ENCODE peak calls at places on chromosomes 13 and 19, in four cellular contexts. One of them, this sample, is unnamed.

GRCh38 chr19:36257512-36257876 is 42.6 kb downstream of the ZNF146 start:
- DNase-seq in AG04450: no peak
- DNase-seq in heart right ventricle: peak
- DNase-seq in CD4-positive, alpha-beta T cell: no peak
- DNase-seq in this sample: no peak

GRCh38 chr13:42396501-42396900 is 124.5 kb downstream of the AKAP11 start:
- DNase-seq in heart right ventricle: no peak
- DNase-seq in CD4-positive, alpha-beta T cell: peak
- DNase-seq in AG04450: no peak
- DNase-seq in this sample: no peak

GRCh38 chr13:48559638-48560320 is 26.9 kb upstream of the RCBTB2 start:
- DNase-seq in CD4-positive, alpha-beta T cell: no peak
- DNase-seq in AG04450: no peak
- DNase-seq in heart right ventricle: no peak
- DNase-seq in this sample: no peak

GRCh38 chr13:79880820-79881219 is 399.9 kb downstream of the NDFIP2 start:
- DNase-seq in CD4-positive, alpha-beta T cell: no peak
- DNase-seq in heart right ventricle: no peak
- DNase-seq in AG04450: no peak
- DNase-seq in this sample: no peak

GRCh38 chr19:20051841-20052768 is 12.8 kb upstream of the ZNF682 start:
- DNase-seq in CD4-positive, alpha-beta T cell: peak
- DNase-seq in AG04450: peak
- DNase-seq in heart right ventricle: peak
- DNase-seq in this sample: peak

GRCh38 chr19:14961956-14962685 is 17.5 kb downstream of the SLC1A6 start:
- DNase-seq in AG04450: no peak
- DNase-seq in heart right ventricle: no peak
- DNase-seq in CD4-positive, alpha-beta T cell: no peak
- DNase-seq in this sample: no peak

GRCh38 chr19:1837625-1838105 is 10.6 kb downstream of the REXO1 start:
- DNase-seq in CD4-positive, alpha-beta T cell: peak
- DNase-seq in heart right ventricle: no peak
- DNase-seq in AG04450: no peak
- DNase-seq in this sample: no peak

GRCh38 chr19:45785097-45785496 is 2.8 kb upstream of the DMPK start:
- DNase-seq in CD4-positive, alpha-beta T cell: no peak
- DNase-seq in heart right ventricle: no peak
- DNase-seq in AG04450: no peak
- DNase-seq in this sample: no peak

GRCh38 chr13:25729201-25729600 is 322.6 kb downstream of the SHISA2 start:
- DNase-seq in heart right ventricle: no peak
- DNase-seq in AG04450: no peak
- DNase-seq in CD4-positive, alpha-beta T cell: no peak
- DNase-seq in this sample: no peak

GRCh38 chr13:32676242-32676641 is 90.0 kb downstream of the PDS5B start:
- DNase-seq in AG04450: no peak
- DNase-seq in heart right ventricle: no peak
- DNase-seq in CD4-positive, alpha-beta T cell: no peak
- DNase-seq in this sample: no peak

GRCh38 chr13:95267662-95268369 is 33.4 kb downstream of the ABCC4 start:
- DNase-seq in CD4-positive, alpha-beta T cell: no peak
- DNase-seq in AG04450: peak
- DNase-seq in heart right ventricle: no peak
- DNase-seq in this sample: no peak
- H3K27ac ChIP-seq in CD4-positive, alpha-beta T cell: no peak
- H3K27ac ChIP-seq in AG04450: peak
- H3K27ac ChIP-seq in heart right ventricle: no peak
- H3K27ac ChIP-seq in this sample: peak

DNA sequence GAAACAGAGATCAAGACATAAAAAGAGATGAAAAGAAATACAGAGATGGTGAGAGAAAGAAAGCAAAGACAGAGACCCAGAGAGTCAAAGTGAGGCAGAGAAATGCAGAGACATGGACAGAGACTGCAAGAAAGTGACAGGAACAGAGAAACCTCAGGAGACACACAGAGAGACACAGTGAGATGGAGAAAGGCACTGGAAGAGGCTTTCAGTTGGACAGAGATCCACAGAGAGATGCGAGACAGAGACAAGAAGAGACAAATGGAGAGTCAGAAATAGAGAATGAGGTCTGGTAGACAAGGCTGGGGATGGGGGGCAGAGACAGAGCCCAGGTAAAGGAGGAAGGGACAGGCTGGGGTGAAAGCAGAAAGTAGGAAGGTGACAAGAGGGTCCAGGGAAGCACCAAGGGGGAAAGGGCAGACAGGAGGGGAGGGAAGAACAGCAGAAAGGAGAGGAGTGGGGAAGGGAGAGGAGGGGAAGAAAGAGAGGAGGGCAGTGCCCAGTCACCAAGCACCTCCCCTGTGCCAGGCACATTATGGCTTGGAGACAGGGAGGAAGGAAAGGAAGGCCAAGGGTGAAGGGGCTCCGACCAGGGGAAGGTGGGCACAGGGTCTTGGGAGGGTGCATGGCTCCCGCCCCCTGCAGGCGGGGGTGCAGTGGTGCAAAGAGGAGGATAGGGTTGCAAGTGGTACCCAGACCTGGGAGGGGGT is 38.5 kb downstream of the DEDD2 start:
- DNase-seq in AG04450: no peak
- DNase-seq in CD4-positive, alpha-beta T cell: no peak
- DNase-seq in heart right ventricle: no peak
- DNase-seq in this sample: no peak
- TF ChIP-seq CTCF in AG04450: peak
- TF ChIP-seq CTCF in CD4-positive, alpha-beta T cell: peak
- TF ChIP-seq CTCF in heart right ventricle: peak
- TF ChIP-seq CTCF in this sample: no peak

GRCh38 chr19:42006569-42006968 is 12.5 kb upstream of the ATP1A3 start:
- DNase-seq in CD4-positive, alpha-beta T cell: no peak
- DNase-seq in heart right ventricle: no peak
- DNase-seq in AG04450: no peak
- DNase-seq in this sample: no peak

GRCh38 chr19:41999071-41999877 is 5.2 kb upstream of the ATP1A3 start:
- DNase-seq in CD4-positive, alpha-beta T cell: peak
- DNase-seq in heart right ventricle: no peak
- DNase-seq in AG04450: no peak
- DNase-seq in this sample: no peak

GRCh38 chr19:42005504-42005903 is 11.5 kb upstream of the ATP1A3 start:
- DNase-seq in heart right ventricle: no peak
- DNase-seq in AG04450: no peak
- DNase-seq in CD4-positive, alpha-beta T cell: no peak
- DNase-seq in this sample: no peak

GRCh38 chr19:41999878-42000208 is 5.8 kb upstream of the ATP1A3 start:
- DNase-seq in heart right ventricle: no peak
- DNase-seq in AG04450: no peak
- DNase-seq in CD4-positive, alpha-beta T cell: no peak
- DNase-seq in this sample: no peak

DNA sequence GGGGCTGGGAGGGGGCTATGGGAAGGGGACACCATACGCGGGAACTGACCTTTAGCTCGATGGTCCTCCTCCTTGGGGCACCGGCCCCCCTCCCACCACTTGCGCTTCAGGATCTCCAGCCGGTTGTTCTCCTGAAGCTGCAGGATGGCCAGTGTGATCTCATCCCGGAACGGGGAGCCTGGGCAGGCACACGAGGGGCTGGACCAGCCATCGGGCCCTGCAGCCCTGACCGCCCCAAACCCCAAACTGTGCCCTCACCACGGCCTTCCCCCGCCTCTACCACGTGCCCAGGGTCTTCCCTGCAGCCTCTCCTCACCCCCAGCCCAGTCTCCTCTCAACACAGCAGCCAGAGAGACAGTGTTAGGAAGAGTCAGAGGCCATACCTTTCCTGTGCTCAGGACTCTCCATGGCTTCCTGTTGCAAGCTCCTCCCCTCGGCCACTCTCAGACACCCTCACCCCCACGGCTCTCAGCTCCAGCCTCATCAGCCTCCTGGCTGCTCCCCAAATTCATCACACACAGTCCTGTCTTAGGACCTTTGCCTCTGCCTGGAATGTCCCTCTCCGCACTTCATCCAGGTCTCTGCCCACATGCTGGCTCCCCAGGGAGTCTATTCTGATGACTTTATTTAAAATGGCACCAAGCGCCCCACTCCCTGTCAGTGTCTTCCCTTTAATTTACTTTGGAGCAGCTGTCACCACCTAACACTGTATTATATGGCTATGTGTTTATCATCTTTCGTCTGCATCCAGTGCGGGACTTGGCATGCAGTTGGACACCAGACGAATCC is 9.7 kb upstream of the ATP1A3 start:
- DNase-seq in heart right ventricle: no peak
- DNase-seq in CD4-positive, alpha-beta T cell: no peak
- DNase-seq in AG04450: no peak
- DNase-seq in this sample: no peak
- H3K27ac ChIP-seq in heart right ventricle: no peak
- H3K27ac ChIP-seq in CD4-positive, alpha-beta T cell: no peak
- H3K27ac ChIP-seq in AG04450: no peak
- H3K27ac ChIP-seq in this sample: no peak

DNA sequence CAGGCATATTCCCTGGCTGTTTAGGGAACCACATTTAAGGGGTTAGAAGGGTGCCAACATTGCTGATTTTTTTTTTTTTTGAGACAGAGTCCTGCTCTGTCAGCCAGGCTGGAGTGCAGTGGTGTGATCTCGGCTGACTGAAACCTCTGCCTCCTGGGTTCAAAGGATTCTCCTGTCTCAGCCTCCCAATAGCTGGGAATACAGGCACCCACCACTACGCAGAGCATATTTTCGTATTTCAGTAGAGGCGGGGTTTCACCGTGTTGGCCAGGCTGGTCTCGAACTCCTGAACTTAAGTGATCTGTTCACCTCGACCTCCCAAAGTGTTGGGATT is 7.8 kb upstream of the CRX start:
- DNase-seq in AG04450: no peak
- DNase-seq in CD4-positive, alpha-beta T cell: no peak
- DNase-seq in heart right ventricle: no peak
- DNase-seq in this sample: no peak
- TF ChIP-seq CTCF in AG04450: no peak
- TF ChIP-seq CTCF in CD4-positive, alpha-beta T cell: no peak
- TF ChIP-seq CTCF in heart right ventricle: no peak
- TF ChIP-seq CTCF in this sample: peak

GRCh38 chr13:29901714-29902631 is 51.6 kb upstream of the UBL3 start:
- DNase-seq in CD4-positive, alpha-beta T cell: peak
- DNase-seq in AG04450: peak
- DNase-seq in heart right ventricle: no peak
- DNase-seq in this sample: peak
- H3K27ac ChIP-seq in CD4-positive, alpha-beta T cell: no peak
- H3K27ac ChIP-seq in AG04450: peak
- H3K27ac ChIP-seq in heart right ventricle: no peak
- H3K27ac ChIP-seq in this sample: peak

DNA sequence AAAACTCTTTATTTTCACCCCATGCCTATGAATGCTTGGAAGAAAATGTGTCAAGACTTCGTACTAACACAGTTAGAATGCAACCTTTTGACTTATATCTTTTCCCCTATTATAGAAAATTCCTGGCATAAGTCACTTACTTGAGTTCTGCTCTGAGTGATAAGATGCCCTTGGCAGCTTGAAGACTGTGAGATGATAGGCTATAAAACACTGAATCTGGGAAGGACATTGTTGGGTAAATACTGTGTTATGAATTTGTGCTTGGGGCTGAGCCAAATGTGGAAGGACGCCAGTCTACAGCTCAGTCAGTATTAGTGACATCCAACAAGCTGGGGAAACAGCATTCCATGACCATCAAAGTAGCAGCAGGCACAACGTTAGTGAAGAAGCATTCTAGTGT is 368.0 kb upstream of the SGCG start:
- DNase-seq in AG04450: no peak
- DNase-seq in CD4-positive, alpha-beta T cell: no peak
- DNase-seq in heart right ventricle: no peak
- DNase-seq in this sample: no peak
- TF ChIP-seq CTCF in AG04450: no peak
- TF ChIP-seq CTCF in CD4-positive, alpha-beta T cell: no peak
- TF ChIP-seq CTCF in heart right ventricle: no peak
- TF ChIP-seq CTCF in this sample: no peak

GRCh38 chr19:658916-659839 is 3.8 kb downstream of the RNF126 start:
- DNase-seq in CD4-positive, alpha-beta T cell: peak
- DNase-seq in heart right ventricle: peak
- DNase-seq in AG04450: no peak
- DNase-seq in this sample: no peak
- H3K27ac ChIP-seq in CD4-positive, alpha-beta T cell: peak
- H3K27ac ChIP-seq in heart right ventricle: peak
- H3K27ac ChIP-seq in AG04450: no peak
- H3K27ac ChIP-seq in this sample: peak

This sample was measured in RWPE2.